ENCODE peak calls at places on chromosome 13, in seven cellular contexts. One of them, this sample, is unnamed.
A peak's percentile ranks its signal among the peaks of the same experiment; 100 is the strongest.

GRCh38 chr13:108769213-108770070 is 140.0 kb downstream of the MYO16 start:
- DNase-seq in neural progenitor cell: no peak
- DNase-seq in MM.1S: no peak
- DNase-seq in PC-3: peak; percentile 75
- DNase-seq in PC-9: peak; percentile 93
- DNase-seq in fibroblast of lung: peak; percentile 19
- DNase-seq in IMR-90: no peak
- DNase-seq in this sample: no peak

GRCh38 chr13:42041017-42041683 is 7.3 kb upstream of the DGKH start:
- DNase-seq in neural progenitor cell: peak; percentile 68
- DNase-seq in MM.1S: peak; percentile 32
- DNase-seq in PC-3: peak; percentile 58
- DNase-seq in PC-9: no peak
- DNase-seq in fibroblast of lung: peak; percentile 64
- DNase-seq in IMR-90: peak; percentile 44
- DNase-seq in this sample: peak; percentile 91

GRCh38 chr13:107348471-107348870 is 780.5 kb upstream of the ARGLU1 start:
- DNase-seq in neural progenitor cell: no peak
- DNase-seq in MM.1S: no peak
- DNase-seq in PC-3: peak; percentile 9
- DNase-seq in PC-9: no peak
- DNase-seq in fibroblast of lung: no peak
- DNase-seq in IMR-90: peak; percentile 60
- DNase-seq in this sample: no peak

GRCh38 chr13:113813070-113813748 is 50.7 kb downstream of the GAS6 start:
- DNase-seq in neural progenitor cell: no peak
- DNase-seq in MM.1S: no peak
- DNase-seq in PC-3: no peak
- DNase-seq in PC-9: no peak
- DNase-seq in fibroblast of lung: no peak
- DNase-seq in IMR-90: no peak
- DNase-seq in this sample: no peak

GRCh38 chr13:97434417-97435296 is 688 bp downstream of the RAP2A start:
- DNase-seq in neural progenitor cell: no peak
- DNase-seq in MM.1S: peak; percentile 36
- DNase-seq in PC-3: peak; percentile 15
- DNase-seq in PC-9: peak; percentile 41
- DNase-seq in fibroblast of lung: peak; percentile 41
- DNase-seq in IMR-90: peak; percentile 20
- DNase-seq in this sample: peak; percentile 37

GRCh38 chr13:112131081-112131739 is 64.3 kb downstream of the SOX1 start:
- DNase-seq in neural progenitor cell: no peak
- DNase-seq in MM.1S: no peak
- DNase-seq in PC-3: no peak
- DNase-seq in PC-9: no peak
- DNase-seq in fibroblast of lung: no peak
- DNase-seq in IMR-90: no peak
- DNase-seq in this sample: peak; percentile 30

GRCh38 chr13:26561636-26562537 is 4.4 kb downstream of the WASF3 start:
- DNase-seq in neural progenitor cell: peak; percentile 73
- DNase-seq in MM.1S: no peak
- DNase-seq in PC-3: no peak
- DNase-seq in PC-9: no peak
- DNase-seq in fibroblast of lung: peak; percentile 80
- DNase-seq in IMR-90: peak; percentile 84
- DNase-seq in this sample: peak; percentile 81

GRCh38 chr13:100347941-100348340 is 240.6 kb downstream of the GGACT start:
- DNase-seq in neural progenitor cell: no peak
- DNase-seq in MM.1S: no peak
- DNase-seq in PC-3: peak; percentile 50
- DNase-seq in PC-9: peak; percentile 69
- DNase-seq in fibroblast of lung: peak; percentile 56
- DNase-seq in IMR-90: no peak
- DNase-seq in this sample: no peak

GRCh38 chr13:19644947-19645439 is 11.5 kb downstream of the MPHOSPH8 start:
- DNase-seq in neural progenitor cell: peak; percentile 39
- DNase-seq in MM.1S: no peak
- DNase-seq in PC-3: no peak
- DNase-seq in PC-9: no peak
- DNase-seq in fibroblast of lung: no peak
- DNase-seq in IMR-90: no peak
- DNase-seq in this sample: no peak

GRCh38 chr13:98184796-98185195 is 7.7 kb upstream of the RNF113B start:
- DNase-seq in neural progenitor cell: no peak
- DNase-seq in MM.1S: no peak
- DNase-seq in PC-3: no peak
- DNase-seq in PC-9: no peak
- DNase-seq in fibroblast of lung: peak; percentile 76
- DNase-seq in IMR-90: peak; percentile 68
- DNase-seq in this sample: no peak

GRCh38 chr13:23859455-23859854 is 29.7 kb downstream of the MIPEP start:
- DNase-seq in neural progenitor cell: no peak
- DNase-seq in MM.1S: no peak
- DNase-seq in PC-3: peak; percentile 91
- DNase-seq in PC-9: peak; percentile 45
- DNase-seq in fibroblast of lung: no peak
- DNase-seq in IMR-90: no peak
- DNase-seq in this sample: no peak

GRCh38 chr13:80975903-80976302 is 635.0 kb upstream of the SPRY2 start:
- DNase-seq in neural progenitor cell: no peak
- DNase-seq in MM.1S: no peak
- DNase-seq in PC-3: no peak
- DNase-seq in PC-9: no peak
- DNase-seq in fibroblast of lung: no peak
- DNase-seq in IMR-90: no peak
- DNase-seq in this sample: no peak

GRCh38 chr13:94481966-94482365 is 2.5 kb upstream of the DCT start:
- DNase-seq in neural progenitor cell: no peak
- DNase-seq in MM.1S: no peak
- DNase-seq in PC-3: peak; percentile 13
- DNase-seq in PC-9: no peak
- DNase-seq in fibroblast of lung: peak; percentile 77
- DNase-seq in IMR-90: peak; percentile 66
- DNase-seq in this sample: peak; percentile 58

GRCh38 chr13:28527629-28528028 is 32.7 kb upstream of the FLT1 start:
- DNase-seq in neural progenitor cell: no peak
- DNase-seq in MM.1S: no peak
- DNase-seq in PC-3: no peak
- DNase-seq in PC-9: no peak
- DNase-seq in fibroblast of lung: no peak
- DNase-seq in IMR-90: no peak
- DNase-seq in this sample: no peak

GRCh38 chr13:88707652-88708051 is 1036.5 kb downstream of the SLITRK5 start:
- DNase-seq in neural progenitor cell: no peak
- DNase-seq in MM.1S: no peak
- DNase-seq in PC-3: no peak
- DNase-seq in PC-9: no peak
- DNase-seq in fibroblast of lung: no peak
- DNase-seq in IMR-90: no peak
- DNase-seq in this sample: no peak

GRCh38 chr13:44293354-44293753 is 80.3 kb upstream of the SERP2 start:
- DNase-seq in neural progenitor cell: no peak
- DNase-seq in MM.1S: no peak
- DNase-seq in PC-3: no peak
- DNase-seq in PC-9: no peak
- DNase-seq in fibroblast of lung: no peak
- DNase-seq in IMR-90: no peak
- DNase-seq in this sample: no peak

GRCh38 chr13:24894972-24895300 is 131.0 kb downstream of the RNF17 start:
- DNase-seq in neural progenitor cell: no peak
- DNase-seq in MM.1S: no peak
- DNase-seq in PC-3: no peak
- DNase-seq in PC-9: no peak
- DNase-seq in fibroblast of lung: no peak
- DNase-seq in IMR-90: no peak
- DNase-seq in this sample: no peak

GRCh38 chr13:105925496-105925895 is 610.0 kb downstream of the EFNB2 start:
- DNase-seq in neural progenitor cell: no peak
- DNase-seq in MM.1S: no peak
- DNase-seq in PC-3: peak; percentile 30
- DNase-seq in PC-9: peak; percentile 81
- DNase-seq in fibroblast of lung: peak; percentile 82
- DNase-seq in IMR-90: peak; percentile 83
- DNase-seq in this sample: no peak

GRCh38 chr13:32650705-32651311 is 64.6 kb downstream of the PDS5B start:
- DNase-seq in neural progenitor cell: peak; percentile 76
- DNase-seq in MM.1S: peak; percentile 64
- DNase-seq in PC-3: peak; percentile 75
- DNase-seq in PC-9: peak; percentile 46
- DNase-seq in fibroblast of lung: peak; percentile 59
- DNase-seq in IMR-90: peak; percentile 75
- DNase-seq in this sample: no peak

GRCh38 chr13:40568672-40569350 is 97.6 kb downstream of the FOXO1 start:
- DNase-seq in neural progenitor cell: no peak
- DNase-seq in MM.1S: no peak
- DNase-seq in PC-3: no peak
- DNase-seq in PC-9: no peak
- DNase-seq in fibroblast of lung: peak; percentile 45
- DNase-seq in IMR-90: no peak
- DNase-seq in this sample: peak; percentile 69
- H4K20me1 ChIP-seq in neural progenitor cell: no peaks in the 10 kb centered on the region
- H4K20me1 ChIP-seq in MM.1S: no peaks in the 10 kb centered on the region
- H4K20me1 ChIP-seq in PC-3: no peaks in the 10 kb centered on the region
- H4K20me1 ChIP-seq in PC-9: no peaks in the 10 kb centered on the region
- H4K20me1 ChIP-seq in fibroblast of lung: no peaks in the 10 kb centered on the region
- H4K20me1 ChIP-seq in IMR-90: no peaks in the 10 kb centered on the region
- H4K20me1 ChIP-seq in this sample: peaks cover 2% of the 10 kb centered on the region

GRCh38 chr13:99198630-99199029 is 2.0 kb upstream of the UBAC2 start:
- DNase-seq in neural progenitor cell: no peak
- DNase-seq in MM.1S: no peak
- DNase-seq in PC-3: peak; percentile 89
- DNase-seq in PC-9: peak; percentile 92
- DNase-seq in fibroblast of lung: no peak
- DNase-seq in IMR-90: no peak
- DNase-seq in this sample: peak; percentile 3

GRCh38 chr13:99197257-99197651 is 3.4 kb upstream of the UBAC2 start:
- DNase-seq in neural progenitor cell: no peak
- DNase-seq in MM.1S: no peak
- DNase-seq in PC-3: peak; percentile 77
- DNase-seq in PC-9: no peak
- DNase-seq in fibroblast of lung: no peak
- DNase-seq in IMR-90: no peak
- DNase-seq in this sample: no peak

GRCh38 chr13:99203601-99204579 is 3.2 kb downstream of the UBAC2 start:
- DNase-seq in neural progenitor cell: no peak
- DNase-seq in MM.1S: no peak
- DNase-seq in PC-3: no peak
- DNase-seq in PC-9: no peak
- DNase-seq in fibroblast of lung: no peak
- DNase-seq in IMR-90: no peak
- DNase-seq in this sample: peak; percentile 21

GRCh38 chr13:99199541-99200432 is 867 bp upstream of the UBAC2 start:
- DNase-seq in neural progenitor cell: no peak
- DNase-seq in MM.1S: no peak
- DNase-seq in PC-3: no peak
- DNase-seq in PC-9: no peak
- DNase-seq in fibroblast of lung: peak; percentile 22
- DNase-seq in IMR-90: no peak
- DNase-seq in this sample: no peak

GRCh38 chr13:99200433-99201167 is at the start of gene UBAC2:
- DNase-seq in neural progenitor cell: peak; percentile 98
- DNase-seq in MM.1S: peak; percentile 97
- DNase-seq in PC-3: peak; percentile 94
- DNase-seq in PC-9: peak; percentile 89
- DNase-seq in fibroblast of lung: peak; percentile 86
- DNase-seq in IMR-90: peak; percentile 91
- DNase-seq in this sample: peak; percentile 99
- TF ChIP-seq CTCF in neural progenitor cell: no peak
- TF ChIP-seq CTCF in MM.1S: no peak
- TF ChIP-seq CTCF in PC-3: no peak
- TF ChIP-seq CTCF in PC-9: no peak
- TF ChIP-seq CTCF in fibroblast of lung: no peak
- TF ChIP-seq CTCF in IMR-90: no peak
- TF ChIP-seq CTCF in this sample: no peak

DNA sequence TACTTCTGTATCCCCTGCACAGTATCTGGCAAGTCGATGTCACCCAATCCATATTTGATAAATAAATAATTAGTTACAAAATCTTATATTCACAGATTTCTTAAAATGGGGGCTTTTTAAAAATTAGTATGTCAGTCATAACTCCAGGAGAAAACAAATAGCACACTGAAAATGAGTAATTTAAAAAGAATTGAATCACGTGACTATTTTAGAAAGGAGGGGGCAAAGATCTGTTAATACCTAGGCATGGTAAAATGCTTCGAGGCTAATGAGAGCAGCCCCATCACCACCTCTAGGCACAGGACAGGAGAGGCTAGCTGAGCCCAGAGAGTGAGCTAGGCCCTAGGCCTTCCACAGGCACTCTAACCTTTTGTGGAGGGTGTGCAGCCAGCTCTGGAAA is 94.7 kb downstream of the FREM2 start:
- DNase-seq in neural progenitor cell: no peak
- DNase-seq in MM.1S: no peak
- DNase-seq in PC-3: no peak
- DNase-seq in PC-9: no peak
- DNase-seq in fibroblast of lung: no peak
- DNase-seq in IMR-90: no peak
- DNase-seq in this sample: no peak
- H3K4me1 ChIP-seq in neural progenitor cell: no peaks in the 10 kb centered on the region
- H3K4me1 ChIP-seq in MM.1S: no peaks in the 10 kb centered on the region
- H3K4me1 ChIP-seq in PC-3: no peaks in the 10 kb centered on the region
- H3K4me1 ChIP-seq in PC-9: no peaks in the 10 kb centered on the region
- H3K4me1 ChIP-seq in fibroblast of lung: no peaks in the 10 kb centered on the region
- H3K4me1 ChIP-seq in IMR-90: no peaks in the 10 kb centered on the region
- H3K4me1 ChIP-seq in this sample: no peaks in the 10 kb centered on the region

GRCh38 chr13:79663977-79664636 is 183.2 kb downstream of the NDFIP2 start:
- DNase-seq in neural progenitor cell: no peak
- DNase-seq in MM.1S: no peak
- DNase-seq in PC-3: no peak
- DNase-seq in PC-9: no peak
- DNase-seq in fibroblast of lung: no peak
- DNase-seq in IMR-90: no peak
- DNase-seq in this sample: no peak

GRCh38 chr13:79659161-79659560 is 178.2 kb downstream of the NDFIP2 start:
- DNase-seq in neural progenitor cell: peak; percentile 73
- DNase-seq in MM.1S: no peak
- DNase-seq in PC-3: no peak
- DNase-seq in PC-9: no peak
- DNase-seq in fibroblast of lung: peak; percentile 51
- DNase-seq in IMR-90: no peak
- DNase-seq in this sample: no peak

GRCh38 chr13:79660361-79660760 is 179.4 kb downstream of the NDFIP2 start:
- DNase-seq in neural progenitor cell: no peak
- DNase-seq in MM.1S: no peak
- DNase-seq in PC-3: no peak
- DNase-seq in PC-9: no peak
- DNase-seq in fibroblast of lung: no peak
- DNase-seq in IMR-90: no peak
- DNase-seq in this sample: no peak

GRCh38 chr13:79662882-79663281 is 181.9 kb downstream of the NDFIP2 start:
- DNase-seq in neural progenitor cell: no peak
- DNase-seq in MM.1S: no peak
- DNase-seq in PC-3: peak; percentile 19
- DNase-seq in PC-9: no peak
- DNase-seq in fibroblast of lung: peak; percentile 20
- DNase-seq in IMR-90: no peak
- DNase-seq in this sample: no peak

DNA sequence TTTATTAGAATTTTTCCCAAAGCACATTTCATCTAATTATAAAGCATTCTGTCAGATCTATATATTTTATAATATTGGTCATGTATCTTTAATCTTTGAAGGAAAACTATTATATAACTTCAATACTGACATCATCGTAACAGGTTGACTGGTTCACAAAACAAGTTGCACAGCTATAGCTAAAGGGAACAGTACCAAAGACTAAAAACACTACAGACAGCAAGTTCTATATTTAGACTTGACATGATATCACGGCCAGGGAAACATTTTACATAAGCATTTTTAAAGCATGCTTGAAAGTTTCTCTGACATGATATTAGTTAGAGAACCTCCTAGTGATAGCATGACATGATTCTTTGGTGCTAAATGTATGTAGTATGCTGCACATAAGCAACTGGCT is 182.5 kb downstream of the NDFIP2 start:
- DNase-seq in neural progenitor cell: no peak
- DNase-seq in MM.1S: no peak
- DNase-seq in PC-3: no peak
- DNase-seq in PC-9: no peak
- DNase-seq in fibroblast of lung: no peak
- DNase-seq in IMR-90: no peak
- DNase-seq in this sample: no peak
- H4K20me1 ChIP-seq in neural progenitor cell: no peaks in the 10 kb centered on the region
- H4K20me1 ChIP-seq in MM.1S: no peaks in the 10 kb centered on the region
- H4K20me1 ChIP-seq in PC-3: no peaks in the 10 kb centered on the region
- H4K20me1 ChIP-seq in PC-9: no peaks in the 10 kb centered on the region
- H4K20me1 ChIP-seq in fibroblast of lung: no peaks in the 10 kb centered on the region
- H4K20me1 ChIP-seq in IMR-90: no peaks in the 10 kb centered on the region
- H4K20me1 ChIP-seq in this sample: no peaks in the 10 kb centered on the region

This sample was measured in osteoblast.